ENCODE peak calls at places on chromosomes 13 and 19, in ten cellular contexts. G is NCI-H1436, E is iris pigment epithelial cell, W is dermis blood vessel endothelial cell, R is mucosa of descending colon, O is SW 1271, P is epithelial cell of esophagus, Q is Peyer's patch, D is aorta, T is non-pigmented ciliary epithelial cell. I is an unnamed sample.

GRCh38 chr13:28423010-28423409 is 71.9 kb downstream of the FLT1 start:
- DNase-seq in G (no peak), E (no peak), W (no peak), R (peak), O (no peak), P (no peak), Q (peak), D (no peak), T (no peak), I (no peak)

GRCh38 chr13:30577381-30577780 is 40.3 kb upstream of the USPL1 start:
- DNase-seq in G (no peak), E (peak), W (no peak), R (no peak), O (peak), P (peak), Q (no peak), D (no peak), T (peak), I (peak)

GRCh38 chr13:36819064-36819810 is at the start of gene RFXAP:
- DNase-seq in G (peak), E (peak), W (peak), R (peak), O (peak), P (peak), Q (peak), D (peak), T (peak), I (peak)

GRCh38 chr13:94065741-94066140 is 413.7 kb downstream of the DCT start:
- DNase-seq in G (no peak), E (peak), W (no peak), R (no peak), O (no peak), P (no peak), Q (no peak), D (no peak), T (no peak), I (no peak)

GRCh38 chr13:104586010-104586746 is 1520.0 kb upstream of the SLC10A2 start:
- DNase-seq in G (no peak), E (peak), W (peak), R (no peak), O (no peak), P (peak), Q (no peak), D (no peak), T (no peak), I (no peak)

GRCh38 chr13:60611523-60611922 is 214.5 kb downstream of the TDRD3 start:
- DNase-seq in G (no peak), E (no peak), W (no peak), R (no peak), O (no peak), P (no peak), Q (no peak), D (no peak), T (no peak), I (no peak)

GRCh38 chr13:113792821-113793717 is 34.0 kb downstream of the TMEM255B start:
- DNase-seq in G (no peak), E (no peak), W (no peak), R (no peak), O (no peak), P (no peak), Q (no peak), D (peak), T (no peak), I (no peak)

GRCh38 chr19:23957660-23958281 is 43.1 kb downstream of the ZNF726 start:
- DNase-seq in G (no peak), E (peak), W (no peak), R (no peak), O (peak), P (peak), Q (no peak), D (no peak), T (peak), I (peak)

GRCh38 chr13:110421696-110422395 is 114.8 kb downstream of the COL4A2 start:
- DNase-seq in G (no peak), E (peak), W (peak), R (no peak), O (no peak), P (no peak), Q (no peak), D (no peak), T (peak), I (no peak)

I was measured in RKO.